ENCODE peak calls at places on chromosomes 13 and 19, in seven cellular contexts. X is putamen; R is MM.1S; M is thoracic aorta; B is activated T-helper 9 cell treated with anti-CD3 and anti-CD28 coated beads, Interleukin-2, amount 50 U/mL, for 16 hours; I is NCI-H446 treated with DMSO at 0.1 percent for 48 hours; P is EL. S is an unnamed sample.
A peak's percentile ranks its signal among the peaks of the same experiment; 100 is the strongest.

GRCh38 chr13:98530236-98530635 is 46.7 kb downstream of the STK24 start:
- DNase-seq in X (no peak), R (no peak), M (no peak), B (no peak), I (no peak), P (no peak), S (no peak)

GRCh38 chr19:6861683-6862286 is 25.6 kb upstream of the ADGRE1 start:
- DNase-seq in X (no peak), R (no peak), M (no peak), B (no peak), I (no peak), P (no peak), S (no peak)

GRCh38 chr19:34588249-34588648 is 88.7 kb downstream of the SCGB2B2 start:
- DNase-seq in X (no peak), R (no peak), M (no peak), B (no peak), I (no peak), P (no peak), S (no peak)

GRCh38 chr13:106118996-106119395 is 416.5 kb downstream of the EFNB2 start:
- DNase-seq in X (peak; percentile 25), R (no peak), M (no peak), B (no peak), I (no peak), P (no peak), S (no peak)

GRCh38 chr19:53132231-53132991 is at the start of gene ZNF415:
- DNase-seq in X (peak; percentile 75), R (no peak), M (peak; percentile 25), B (peak; percentile 10), I (no peak), P (peak; percentile 81), S (peak; percentile 34)

GRCh38 chr19:45935267-45935666 is 20.7 kb upstream of the NANOS2 start:
- DNase-seq in X (no peak), R (no peak), M (no peak), B (no peak), I (no peak), P (no peak), S (no peak)

GRCh38 chr19:12611361-12611699 is 610 bp downstream of the ZNF791 start:
- DNase-seq in X (peak; percentile 66), R (no peak), M (peak; percentile 38), B (no peak), I (peak; percentile 45), P (peak; percentile 80), S (no peak)

GRCh38 chr13:93169980-93170379 is 56.6 kb upstream of the GPC6 start:
- DNase-seq in X (no peak), R (no peak), M (no peak), B (no peak), I (no peak), P (peak; percentile 46), S (no peak)

GRCh38 chr13:84439108-84439507 is 556.8 kb upstream of the SLITRK1 start:
- DNase-seq in X (no peak), R (no peak), M (no peak), B (no peak), I (no peak), P (peak; percentile 73), S (no peak)

GRCh38 chr19:20482721-20483120 is 82.9 kb downstream of the ZNF737 start:
- DNase-seq in X (no peak), R (no peak), M (no peak), B (no peak), I (no peak), P (no peak), S (no peak)

GRCh38 chr19:46951236-46951986 is 68.2 kb upstream of the NPAS1 start:
- DNase-seq in X (no peak), R (no peak), M (no peak), B (peak; percentile 26), I (no peak), P (peak; percentile 73), S (no peak)

GRCh38 chr19:51978882-51979281 is 7.8 kb downstream of the ZNF350 start:
- DNase-seq in X (no peak), R (no peak), M (no peak), B (no peak), I (no peak), P (no peak), S (no peak)

GRCh38 chr13:92390217-92390616 is 836.4 kb upstream of the GPC6 start:
- DNase-seq in X (no peak), R (peak; percentile 62), M (no peak), B (no peak), I (no peak), P (no peak), S (no peak)

GRCh38 chr13:30735025-30735967 is at the start of gene ALOX5AP:
- DNase-seq in X (no peak), R (peak; percentile 36), M (no peak), B (no peak), I (no peak), P (no peak), S (no peak)

GRCh38 chr13:105329359-105329758 is 1206.1 kb downstream of the EFNB2 start:
- DNase-seq in X (no peak), R (no peak), M (no peak), B (no peak), I (no peak), P (no peak), S (no peak)

S was measured in activated gamma-delta T cell treated with anti-CD3 and anti-CD28 coated beads, Interleukin-2, amount 50 U/mL, for 16 hours.